ENCODE peak calls at places on chromosomes 13 and 19, in four cellular contexts. One of them, this sample, is unnamed.

GRCh38 chr13:43230989-43231388 is 207.6 kb downstream of the DNAJC15 start:
- DNase-seq in HEK293T: no peak
- DNase-seq in GM12878: no peak
- DNase-seq in K562: no peak
- DNase-seq in this sample: no peak

GRCh38 chr19:40445945-40446784 is 2.0 kb upstream of the SERTAD3 start:
- DNase-seq in HEK293T: no peak
- DNase-seq in GM12878: no peak
- DNase-seq in K562: peak
- DNase-seq in this sample: no peak

GRCh38 chr13:37139356-37139755 is 33.9 kb upstream of the CSNK1A1L start:
- DNase-seq in HEK293T: no peak
- DNase-seq in GM12878: no peak
- DNase-seq in K562: no peak
- DNase-seq in this sample: no peak

GRCh38 chr19:10418281-10419199 is 1.8 kb upstream of the PDE4A start:
- DNase-seq in HEK293T: no peak
- DNase-seq in GM12878: no peak
- DNase-seq in K562: peak
- DNase-seq in this sample: no peak

GRCh38 chr19:13865578-13866462 is 11.1 kb upstream of the NANOS3 start:
- DNase-seq in HEK293T: no peak
- DNase-seq in GM12878: no peak
- DNase-seq in K562: no peak
- DNase-seq in this sample: no peak

GRCh38 chr19:9735986-9736385 is 32.6 kb downstream of the ZNF846 start:
- DNase-seq in HEK293T: no peak
- DNase-seq in GM12878: no peak
- DNase-seq in K562: peak
- DNase-seq in this sample: no peak

GRCh38 chr19:39502640-39503417 is 4.1 kb downstream of the DLL3 start:
- DNase-seq in HEK293T: peak
- DNase-seq in GM12878: no peak
- DNase-seq in K562: peak
- DNase-seq in this sample: peak

GRCh38 chr13:111943229-111943795 is 123.6 kb upstream of the SOX1 start:
- DNase-seq in HEK293T: no peak
- DNase-seq in GM12878: no peak
- DNase-seq in K562: no peak
- DNase-seq in this sample: no peak

GRCh38 chr13:48580886-48581285 is 48.0 kb upstream of the RCBTB2 start:
- DNase-seq in HEK293T: no peak
- DNase-seq in GM12878: no peak
- DNase-seq in K562: no peak
- DNase-seq in this sample: no peak

GRCh38 chr19:40799558-40800338 is 757 bp downstream of the EGLN2 start:
- DNase-seq in HEK293T: peak
- DNase-seq in GM12878: no peak
- DNase-seq in K562: peak
- DNase-seq in this sample: no peak

GRCh38 chr19:33125929-33126388 is 6.0 kb upstream of the WDR88 start:
- DNase-seq in HEK293T: peak
- DNase-seq in GM12878: peak
- DNase-seq in K562: peak
- DNase-seq in this sample: peak

GRCh38 chr13:98922306-98922705 is 55.6 kb downstream of the DOCK9 start:
- DNase-seq in HEK293T: no peak
- DNase-seq in GM12878: no peak
- DNase-seq in K562: no peak
- DNase-seq in this sample: no peak

GRCh38 chr13:51005566-51005965 is 96.0 kb downstream of the RNASEH2B start:
- DNase-seq in HEK293T: no peak
- DNase-seq in GM12878: no peak
- DNase-seq in K562: no peak
- DNase-seq in this sample: no peak

GRCh38 chr19:21328402-21328801 is 808 bp downstream of the ZNF708 start:
- DNase-seq in HEK293T: no peak
- DNase-seq in GM12878: no peak
- DNase-seq in K562: peak
- DNase-seq in this sample: peak

GRCh38 chr13:109610517-109610916 is 175.9 kb downstream of the IRS2 start:
- DNase-seq in HEK293T: peak
- DNase-seq in GM12878: no peak
- DNase-seq in K562: peak
- DNase-seq in this sample: no peak

GRCh38 chr13:80824231-80824630 is 483.3 kb upstream of the SPRY2 start:
- DNase-seq in HEK293T: no peak
- DNase-seq in GM12878: no peak
- DNase-seq in K562: no peak
- DNase-seq in this sample: no peak

GRCh38 chr19:11995174-11995573 is 30.3 kb downstream of the ZNF763 start:
- DNase-seq in HEK293T: no peak
- DNase-seq in GM12878: no peak
- DNase-seq in K562: peak
- DNase-seq in this sample: no peak

GRCh38 chr13:91722267-91722884 is 324.0 kb downstream of the GPC5 start:
- DNase-seq in HEK293T: peak
- DNase-seq in GM12878: no peak
- DNase-seq in K562: peak
- DNase-seq in this sample: no peak

GRCh38 chr13:23433171-23434153 is at the start of gene SACS:
- DNase-seq in HEK293T: peak
- DNase-seq in GM12878: no peak
- DNase-seq in K562: no peak
- DNase-seq in this sample: no peak

GRCh38 chr13:95676100-95676774 is 702 bp upstream of the DNAJC3 start:
- DNase-seq in HEK293T: peak
- DNase-seq in GM12878: no peak
- DNase-seq in K562: peak
- DNase-seq in this sample: peak

GRCh38 chr19:16190736-16191135 is 5.5 kb downstream of the FAM32A start:
- DNase-seq in HEK293T: no peak
- DNase-seq in GM12878: no peak
- DNase-seq in K562: no peak
- DNase-seq in this sample: no peak

GRCh38 chr19:13835791-13836723 is 40.8 kb downstream of the ZSWIM4 start:
- DNase-seq in HEK293T: no peak
- DNase-seq in GM12878: no peak
- DNase-seq in K562: no peak
- DNase-seq in this sample: no peak

DNA sequence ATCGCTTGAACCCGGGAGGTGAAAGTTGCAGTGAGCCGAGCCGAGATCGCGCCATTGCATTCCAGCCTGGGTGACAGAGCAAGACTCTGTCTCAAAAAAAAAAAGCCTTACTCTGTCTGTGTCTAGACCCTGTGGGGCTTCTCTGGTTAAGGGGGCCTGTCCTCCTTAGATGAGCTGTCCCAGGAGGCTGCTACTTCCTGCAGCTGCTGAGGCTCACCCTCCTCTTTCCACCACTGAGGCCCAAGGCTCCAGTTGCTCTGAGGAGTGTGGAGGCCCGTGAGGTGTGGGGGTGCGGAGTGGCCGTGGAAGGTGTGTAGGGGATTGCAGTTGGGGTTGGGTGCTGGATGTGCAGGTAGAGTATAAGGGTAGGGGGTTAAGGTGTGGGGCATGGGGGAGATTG is 22.1 kb upstream of the RASA3 start:
- DNase-seq in HEK293T: no peak
- DNase-seq in GM12878: no peak
- DNase-seq in K562: no peak
- DNase-seq in this sample: no peak
- TF ChIP-seq TARDBP in HEK293T: no peak
- TF ChIP-seq TARDBP in GM12878: no peak
- TF ChIP-seq TARDBP in K562: no peak
- TF ChIP-seq TARDBP in this sample: no peak

DNA sequence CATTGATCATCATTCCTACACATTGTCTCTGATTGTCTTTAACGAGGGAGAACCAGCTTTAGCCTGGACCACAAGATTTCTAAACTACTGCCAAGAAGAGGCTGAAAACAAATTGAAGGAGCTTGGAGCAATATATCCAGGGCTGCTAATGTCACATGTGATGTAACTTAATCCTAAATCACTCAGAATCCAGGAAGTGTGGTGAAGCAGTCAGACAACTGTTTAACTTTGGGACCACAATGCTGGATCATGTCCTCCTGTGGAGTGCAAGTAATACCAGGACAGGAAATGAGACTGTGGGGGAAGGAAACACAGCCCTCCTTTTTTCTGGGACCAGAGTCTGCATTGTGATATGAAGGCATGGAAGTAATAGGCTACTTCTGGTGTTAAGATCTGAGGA is 430.2 kb downstream of the KCTD12 start:
- DNase-seq in HEK293T: no peak
- DNase-seq in GM12878: no peak
- DNase-seq in K562: no peak
- DNase-seq in this sample: no peak
- TF ChIP-seq TARDBP in HEK293T: no peak
- TF ChIP-seq TARDBP in GM12878: no peak
- TF ChIP-seq TARDBP in K562: no peak
- TF ChIP-seq TARDBP in this sample: no peak

DNA sequence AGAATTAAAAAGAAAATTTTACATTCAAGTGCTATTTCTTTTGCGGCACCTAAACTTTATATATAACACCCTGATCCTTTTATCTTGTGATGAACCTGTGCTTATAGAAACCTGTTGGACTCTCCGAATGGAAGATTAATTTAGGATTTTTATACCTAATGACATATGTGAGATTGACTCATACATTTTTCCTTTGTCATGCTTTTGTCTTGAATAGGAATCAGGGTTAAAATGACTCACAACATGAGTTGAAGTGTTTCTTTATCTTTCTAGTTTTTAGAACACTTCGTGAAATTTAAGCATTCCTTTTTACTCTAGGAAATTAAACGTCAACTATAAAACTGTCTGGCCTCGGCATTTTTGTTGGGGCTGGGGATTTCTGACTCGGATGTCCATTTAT is 378.9 kb downstream of the PCDH20 start:
- DNase-seq in HEK293T: no peak
- DNase-seq in GM12878: no peak
- DNase-seq in K562: no peak
- DNase-seq in this sample: no peak
- TF ChIP-seq TARDBP in HEK293T: no peak
- TF ChIP-seq TARDBP in GM12878: no peak
- TF ChIP-seq TARDBP in K562: no peak
- TF ChIP-seq TARDBP in this sample: no peak

GRCh38 chr19:47444388-47444821 is 25.1 kb upstream of the MEIS3 start:
- DNase-seq in HEK293T: no peak
- DNase-seq in GM12878: no peak
- DNase-seq in K562: peak
- DNase-seq in this sample: no peak
- TF ChIP-seq TARDBP in HEK293T: no peak
- TF ChIP-seq TARDBP in GM12878: no peak
- TF ChIP-seq TARDBP in K562: no peak
- TF ChIP-seq TARDBP in this sample: no peak

This sample was measured in HepG2.